ENCODE peak calls at places on chromosomes 5 and 9, in five cellular contexts. I is foreskin fibroblast; C is fibroblast of pulmonary artery; L is uterus; U is naive thymus-derived CD4-positive, alpha-beta T cell. F is an unnamed sample.

GRCh38 chr5:98144710-98145109 is 628.8 kb upstream of the RGMB start:
- DNase-seq in I (peak), C (no peak), L (no peak), U (no peak), F (no peak)

GRCh38 chr5:96279796-96280542 is 153.1 kb downstream of the PCSK1 start:
- DNase-seq in I (peak), C (peak), L (no peak), U (no peak), F (peak)

GRCh38 chr5:157494178-157494830 is 34.3 kb downstream of the NIPAL4 start:
- DNase-seq in I (no peak), C (no peak), L (no peak), U (no peak), F (no peak)

GRCh38 chr5:128674837-128675446 is 136.9 kb upstream of the FBN2 start:
- DNase-seq in I (peak), C (peak), L (no peak), U (peak), F (peak)

GRCh38 chr9:36396985-36397384 is 3.1 kb downstream of the RNF38 start:
- DNase-seq in I (peak), C (peak), L (no peak), U (no peak), F (no peak)

GRCh38 chr9:106745876-106746275 is 117.1 kb upstream of the ZNF462 start:
- DNase-seq in I (no peak), C (no peak), L (no peak), U (no peak), F (no peak)

GRCh38 chr5:113050606-113051391 is 74.2 kb downstream of the DCP2 start:
- DNase-seq in I (peak), C (peak), L (peak), U (no peak), F (peak)

GRCh38 chr5:179310439-179311090 is 34.7 kb downstream of the ADAMTS2 start:
- DNase-seq in I (no peak), C (no peak), L (no peak), U (no peak), F (no peak)

GRCh38 chr5:112254303-112254702 is 164.8 kb downstream of the EPB41L4A start:
- DNase-seq in I (no peak), C (no peak), L (no peak), U (no peak), F (no peak)

GRCh38 chr5:14871084-14871572 is 450 bp downstream of the ANKH start:
- DNase-seq in I (no peak), C (no peak), L (peak), U (peak), F (no peak)

GRCh38 chr5:173454764-173455598 is 126.8 kb upstream of the STC2 start:
- DNase-seq in I (peak), C (peak), L (peak), U (no peak), F (peak)

GRCh38 chr9:89879276-89879675 is 274.5 kb downstream of the GADD45G start:
- DNase-seq in I (no peak), C (no peak), L (peak), U (no peak), F (no peak)

GRCh38 chr5:132087176-132087575 is 13.6 kb downstream of the CSF2 start:
- DNase-seq in I (no peak), C (no peak), L (no peak), U (no peak), F (no peak)

GRCh38 chr9:89541798-89542197 is 43.9 kb upstream of the SEMA4D start:
- DNase-seq in I (no peak), C (no peak), L (no peak), U (no peak), F (no peak)

GRCh38 chr9:125525846-125526619 is 181.0 kb downstream of the MAPKAP1 start:
- DNase-seq in I (peak), C (peak), L (no peak), U (no peak), F (peak)

GRCh38 chr5:126419102-126419501 is 4.1 kb upstream of the GRAMD2B start:
- DNase-seq in I (no peak), C (no peak), L (no peak), U (no peak), F (no peak)

GRCh38 chr5:157948738-157949410 is 89.9 kb upstream of the CLINT1 start:
- DNase-seq in I (peak), C (peak), L (peak), U (peak), F (peak)

GRCh38 chr5:69416699-69417098 is 1.8 kb downstream of the MARVELD2 start:
- DNase-seq in I (no peak), C (no peak), L (no peak), U (no peak), F (no peak)

GRCh38 chr5:99083197-99083596 is 154.4 kb upstream of the CHD1 start:
- DNase-seq in I (no peak), C (no peak), L (no peak), U (no peak), F (no peak)

GRCh38 chr5:131595088-131596033 is 39.7 kb downstream of the RAPGEF6 start:
- DNase-seq in I (no peak), C (no peak), L (no peak), U (peak), F (no peak)

GRCh38 chr5:172076783-172077244 is 70.4 kb upstream of the FBXW11 start:
- DNase-seq in I (peak), C (no peak), L (no peak), U (no peak), F (peak)

GRCh38 chr9:123355761-123356520 is at the start of gene CRB2:
- DNase-seq in I (no peak), C (no peak), L (peak), U (no peak), F (no peak)

GRCh38 chr5:57887851-57888621 is 405.4 kb upstream of the ACTBL2 start:
- DNase-seq in I (peak), C (peak), L (peak), U (no peak), F (peak)

GRCh38 chr9:121876658-121877271 is 216.3 kb downstream of the TTLL11 start:
- DNase-seq in I (peak), C (peak), L (no peak), U (no peak), F (peak)

GRCh38 chr5:17289681-17290619 is 72.5 kb downstream of the BASP1 start:
- DNase-seq in I (no peak), C (peak), L (no peak), U (no peak), F (no peak)

GRCh38 chr9:477146-477545 is 262.5 kb downstream of the DOCK8 start:
- DNase-seq in I (no peak), C (no peak), L (no peak), U (no peak), F (no peak)

GRCh38 chr5:4196744-4197646 is 601.4 kb downstream of the IRX1 start:
- DNase-seq in I (no peak), C (peak), L (no peak), U (no peak), F (no peak)

GRCh38 chr5:124605516-124605915 is 140.9 kb downstream of the ZNF608 start:
- DNase-seq in I (no peak), C (peak), L (peak), U (no peak), F (peak)

GRCh38 chr5:167840736-167841135 is 450.7 kb upstream of the WWC1 start:
- DNase-seq in I (no peak), C (no peak), L (no peak), U (no peak), F (no peak)

GRCh38 chr9:137374131-137374845 is 48.7 kb downstream of the EXD3 start:
- DNase-seq in I (no peak), C (no peak), L (no peak), U (no peak), F (no peak)

GRCh38 chr9:18905883-18906649 is 126.9 kb downstream of the SAXO1 start:
- DNase-seq in I (peak), C (peak), L (no peak), U (no peak), F (peak)

GRCh38 chr5:136073714-136074113 is 44.9 kb downstream of the TGFBI start:
- DNase-seq in I (no peak), C (no peak), L (no peak), U (no peak), F (no peak)

GRCh38 chr9:136438548-136438908 is 1.1 kb downstream of the INPP5E start:
- DNase-seq in I (peak), C (no peak), L (no peak), U (no peak), F (peak)

GRCh38 chr5:170104710-170105109 is 987 bp upstream of the FOXI1 start:
- DNase-seq in I (no peak), C (no peak), L (no peak), U (no peak), F (no peak)

GRCh38 chr9:68732405-68733020 is 27.5 kb downstream of the PIP5K1B start:
- DNase-seq in I (no peak), C (no peak), L (no peak), U (no peak), F (no peak)

GRCh38 chr5:171386861-171387254 is 791 bp upstream of the NPM1 start:
- DNase-seq in I (peak), C (no peak), L (no peak), U (no peak), F (no peak)

GRCh38 chr5:83724001-83724400 is 3.3 kb upstream of the HAPLN1 start:
- DNase-seq in I (no peak), C (no peak), L (no peak), U (no peak), F (no peak)

GRCh38 chr9:92963831-92964606 is 16.7 kb downstream of the FGD3 start:
- DNase-seq in I (no peak), C (no peak), L (no peak), U (peak), F (no peak)
- H3K4me3 ChIP-seq in I (no peak), C (no peak), L (no peak), U (peak), F (no peak)

GRCh38 chr9:131657890-131658752 is 81.8 kb downstream of the RAPGEF1 start:
- DNase-seq in I (peak), C (peak), L (no peak), U (no peak), F (peak)
- H3K4me3 ChIP-seq in I (no peak), C (no peak), L (no peak), U (no peak), F (no peak)

GRCh38 chr5:133967124-133967523 is 1.3 kb downstream of the C5orf15 start:
- DNase-seq in I (peak), C (peak), L (no peak), U (no peak), F (peak)
- H3K4me3 ChIP-seq in I (peak), C (peak), L (peak), U (peak), F (peak)

DNA sequence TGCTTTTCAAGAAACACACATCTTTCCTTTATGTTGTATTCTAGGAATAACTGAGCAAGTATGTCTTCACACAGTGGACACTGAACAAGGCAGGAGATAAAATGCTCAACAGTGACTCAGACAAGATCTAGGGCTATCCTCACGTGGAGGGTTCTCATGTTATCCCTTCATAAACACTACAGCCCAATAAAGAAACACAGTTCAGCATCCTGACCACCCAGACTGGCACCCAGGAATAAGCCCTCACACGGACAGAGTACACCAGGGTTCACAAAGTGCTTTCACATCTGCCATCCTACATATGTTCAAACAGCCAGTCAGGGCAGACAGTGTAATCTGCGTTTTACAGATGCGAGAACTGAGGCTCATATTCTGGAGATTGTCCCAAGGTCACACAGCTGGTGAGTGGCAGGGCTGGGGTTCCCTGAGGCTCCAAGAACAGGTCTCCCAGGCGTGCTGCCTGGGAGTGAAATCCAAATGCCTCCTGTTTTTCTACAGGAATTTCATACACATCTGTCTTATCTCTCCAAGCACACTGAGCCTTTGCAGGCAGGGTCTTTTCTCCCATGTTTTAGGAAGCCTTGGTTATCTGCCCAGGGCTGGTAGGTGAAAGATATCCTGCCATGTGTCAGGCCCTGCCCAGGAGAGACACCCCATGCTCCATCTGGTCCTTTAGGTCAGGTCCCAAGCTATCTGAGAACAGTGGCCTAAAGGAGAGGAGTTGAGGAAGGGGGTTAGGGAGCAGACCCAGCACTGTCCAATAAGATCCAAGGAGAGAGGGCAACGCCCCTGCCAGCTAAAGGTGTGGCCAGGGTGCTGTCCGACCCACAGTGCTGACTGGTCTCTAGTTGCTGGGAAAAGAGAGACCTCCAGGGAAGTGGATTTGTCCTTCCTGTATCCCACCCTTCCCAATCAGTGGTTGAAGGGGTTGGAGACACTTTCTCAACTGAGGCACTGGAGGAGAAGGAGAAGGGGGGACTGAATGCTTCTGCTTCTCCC is 47.9 kb upstream of the XPA start:
- DNase-seq in I (no peak), C (no peak), L (no peak), U (no peak), F (no peak)
- H3K4me3 ChIP-seq in I (no peak), C (no peak), L (no peak), U (no peak), F (no peak)

DNA sequence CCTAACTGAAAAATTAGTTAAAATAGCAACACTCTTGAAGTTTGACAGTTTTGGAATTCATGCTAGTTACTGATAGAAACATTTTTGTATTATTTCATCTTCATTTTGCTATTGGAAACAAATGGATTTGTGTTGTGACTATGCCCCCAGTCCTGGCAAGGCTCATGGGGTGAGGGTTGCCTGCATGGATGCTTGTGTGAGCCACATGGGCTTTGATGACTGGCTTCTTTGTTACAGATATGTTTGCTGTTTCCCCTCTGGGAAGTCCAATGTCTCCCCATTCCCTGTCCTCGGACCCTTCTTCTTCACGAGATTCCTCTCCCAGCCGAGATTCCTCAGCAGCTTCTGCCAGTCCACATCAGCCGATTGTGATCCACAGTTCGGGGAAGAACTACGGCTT is 44.2 kb downstream of the CD180 start:
- DNase-seq in I (no peak), C (no peak), L (no peak), U (no peak), F (no peak)
- H3K4me3 ChIP-seq in I (no peak), C (no peak), L (no peak), U (no peak), F (no peak)

GRCh38 chr5:53381-54174 is 38.4 kb upstream of the PLEKHG4B start:
- DNase-seq in I (peak), C (peak), L (no peak), U (no peak), F (peak)
- H3K4me3 ChIP-seq in I (peak), C (peak), L (peak), U (no peak), F (peak)

GRCh38 chr5:54630738-54631369 is 113.3 kb downstream of the SNX18 start:
- DNase-seq in I (peak), C (peak), L (no peak), U (no peak), F (no peak)

GRCh38 chr5:54628049-54628448 is 110.5 kb downstream of the SNX18 start:
- DNase-seq in I (no peak), C (no peak), L (no peak), U (no peak), F (no peak)

GRCh38 chr5:54624671-54625583 is 107.4 kb downstream of the SNX18 start:
- DNase-seq in I (peak), C (peak), L (no peak), U (no peak), F (no peak)

GRCh38 chr5:54621742-54622141 is 104.2 kb downstream of the SNX18 start:
- DNase-seq in I (no peak), C (no peak), L (no peak), U (no peak), F (no peak)

GRCh38 chr5:54626407-54626806 is 108.8 kb downstream of the SNX18 start:
- DNase-seq in I (no peak), C (no peak), L (no peak), U (no peak), F (no peak)
- H3K4me3 ChIP-seq in I (no peak), C (no peak), L (no peak), U (no peak), F (no peak)

DNA sequence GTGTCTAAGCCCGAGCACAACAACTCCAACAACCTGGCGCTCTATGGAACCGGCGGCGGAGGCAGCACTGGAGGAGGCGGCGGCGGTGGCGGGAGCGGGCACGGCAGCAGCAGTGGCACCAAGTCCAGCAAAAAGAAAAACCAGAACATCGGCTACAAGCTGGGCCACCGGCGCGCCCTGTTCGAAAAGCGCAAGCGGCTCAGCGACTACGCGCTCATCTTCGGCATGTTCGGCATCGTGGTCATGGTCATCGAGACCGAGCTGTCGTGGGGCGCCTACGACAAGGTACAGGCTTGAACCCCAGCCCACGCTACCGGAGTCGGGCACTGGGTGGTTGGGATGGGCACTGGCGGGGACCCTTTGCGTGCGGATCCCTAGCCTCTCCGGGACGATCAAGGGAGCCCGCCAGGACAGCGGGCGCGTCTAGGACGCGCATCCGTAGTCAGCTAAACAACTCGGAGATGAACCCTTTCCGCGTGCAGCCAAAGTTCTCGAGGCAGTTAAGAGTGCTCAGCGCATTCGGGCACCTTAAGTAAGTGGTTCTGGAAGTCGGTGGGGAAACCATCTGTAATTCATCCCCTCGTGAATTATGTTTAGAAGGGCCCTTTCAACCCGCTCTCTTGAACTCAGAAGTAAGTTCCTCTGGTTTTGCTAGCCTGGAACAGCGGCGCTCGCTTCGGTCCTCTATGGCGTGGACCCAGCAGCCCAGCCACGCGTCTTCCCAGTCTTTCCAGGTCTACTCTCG is 1.3 kb downstream of the KCNN2 start:
- DNase-seq in I (peak), C (no peak), L (no peak), U (no peak), F (no peak)
- H3K4me3 ChIP-seq in I (peak), C (no peak), L (peak), U (no peak), F (no peak)

DNA sequence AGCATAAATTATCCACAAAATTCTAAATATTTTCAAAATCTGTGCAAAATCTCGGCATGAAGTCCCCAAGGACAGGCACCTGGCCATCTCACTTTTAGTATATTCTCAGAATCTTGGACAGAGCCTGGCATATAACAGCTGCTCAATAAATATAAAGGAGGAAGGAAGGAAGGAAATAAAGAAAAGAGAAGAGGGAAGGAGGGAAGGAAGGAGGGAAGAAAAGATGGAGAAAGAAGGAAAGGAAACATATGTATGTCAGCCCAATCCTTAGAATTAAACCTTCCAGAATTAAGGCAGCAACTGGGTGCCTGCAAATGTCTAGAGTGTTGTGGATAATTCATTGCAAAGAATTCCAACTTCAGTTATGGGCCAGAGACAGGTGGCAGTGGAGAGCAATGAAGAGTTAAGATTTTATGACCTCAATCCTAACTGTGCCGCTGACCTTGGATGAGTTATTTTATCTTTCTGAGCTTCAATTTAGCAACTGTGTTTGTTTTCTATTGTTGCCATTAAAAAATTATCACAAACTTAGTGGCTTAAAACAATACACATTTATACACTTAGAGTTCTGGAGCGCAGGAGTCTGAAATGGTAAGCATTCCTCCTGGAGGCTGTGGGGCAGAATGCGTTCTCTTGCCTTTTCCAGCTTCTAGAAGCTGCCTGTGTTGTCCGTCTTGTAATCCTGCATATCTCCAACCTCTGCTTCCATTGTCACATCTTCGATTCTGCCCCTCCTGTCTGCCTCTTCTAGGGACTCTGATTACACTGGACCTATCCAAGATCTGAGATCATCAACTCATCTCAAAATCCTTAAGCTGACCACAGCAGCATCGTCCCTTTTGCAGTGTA is 200.8 kb upstream of the MSX2 start:
- DNase-seq in I (no peak), C (no peak), L (no peak), U (no peak), F (no peak)
- H3K4me3 ChIP-seq in I (no peak), C (no peak), L (no peak), U (no peak), F (no peak)

GRCh38 chr5:1175801-1176472 is 25.5 kb upstream of the SLC6A19 start:
- DNase-seq in I (no peak), C (no peak), L (no peak), U (no peak), F (no peak)

GRCh38 chr5:1172670-1173404 is 28.6 kb upstream of the SLC6A19 start:
- DNase-seq in I (no peak), C (no peak), L (no peak), U (peak), F (no peak)

GRCh38 chr5:1173485-1174070 is 27.8 kb upstream of the SLC6A19 start:
- DNase-seq in I (no peak), C (no peak), L (no peak), U (no peak), F (no peak)

GRCh38 chr5:1175015-1175414 is 26.4 kb upstream of the SLC6A19 start:
- DNase-seq in I (no peak), C (no peak), L (no peak), U (no peak), F (no peak)

GRCh38 chr5:1174122-1174936 is 27.1 kb upstream of the SLC6A19 start:
- DNase-seq in I (peak), C (peak), L (peak), U (peak), F (peak)
- H3K4me3 ChIP-seq in I (no peak), C (no peak), L (no peak), U (no peak), F (no peak)